ENCODE peak calls at places on chromosome 16, in five cellular contexts. T, P, Z, O and M are unnamed samples.

GRCh38 chr16:27114006-27114405 is 47.3 kb downstream of the C16orf82 start:
- DNase-seq in T (no peak), P (no peak), Z (no peak), O (no peak), M (no peak)

GRCh38 chr16:23999663-24000062 is 163.9 kb downstream of the PRKCB start:
- DNase-seq in T (no peak), P (peak), Z (no peak), O (no peak), M (no peak)

GRCh38 chr16:4393243-4393606 is 21.6 kb downstream of the VASN start:
- DNase-seq in T (no peak), P (no peak), Z (no peak), O (no peak), M (no peak)

GRCh38 chr16:49567940-49568339 is 194.3 kb downstream of the C16orf78 start:
- DNase-seq in T (no peak), P (no peak), Z (no peak), O (no peak), M (no peak)

GRCh38 chr16:56862776-56863175 is 2.2 kb upstream of the SLC12A3 start:
- DNase-seq in T (no peak), P (no peak), Z (no peak), O (no peak), M (no peak)

GRCh38 chr16:2282866-2283555 is 15.1 kb upstream of the RNPS1 start:
- DNase-seq in T (no peak), P (peak), Z (no peak), O (no peak), M (peak)

GRCh38 chr16:30357085-30357714 is 2.1 kb upstream of the CD2BP2 start:
- DNase-seq in T (no peak), P (peak), Z (no peak), O (no peak), M (no peak)

GRCh38 chr16:84582958-84583516 is 34.8 kb downstream of the COTL1 start:
- DNase-seq in T (no peak), P (no peak), Z (no peak), O (no peak), M (no peak)

GRCh38 chr16:67860589-67861398 is 12.1 kb upstream of the EDC4 start:
- DNase-seq in T (no peak), P (no peak), Z (no peak), O (no peak), M (no peak)

GRCh38 chr16:1946495-1947368 is 3.7 kb upstream of the MSRB1 start:
- DNase-seq in T (no peak), P (no peak), Z (no peak), O (no peak), M (no peak)